ENCODE peak calls at places on chromosome 13, in seven cellular contexts. One of them, this sample, is unnamed.

GRCh38 chr13:106619688-106620555 is 52.0 kb upstream of the ARGLU1 start:
- DNase-seq in lung microvascular endothelial cell: peak; percentile 68
- DNase-seq in psoas muscle: no peak
- DNase-seq in RWPE2: no peak
- DNase-seq in stimulated activated CD8-positive, alpha-beta memory T cell treated with anti-CD3 and anti-CD28 coated beads, Interleukin-2, amount 100 ng/mL, for 48 hours: no peak
- DNase-seq in Peyer's patch: no peak
- DNase-seq in activated effector memory CD4-positive, alpha-beta T cell treated with anti-CD3 and anti-CD28 coated beads, Interleukin-2, amount 50 U/mL, for 16 hours: no peak
- DNase-seq in this sample: peak; percentile 43

GRCh38 chr13:32299893-32300292 is 15.3 kb downstream of the ZAR1L start:
- DNase-seq in RWPE2: no peak
- DNase-seq in stimulated activated CD8-positive, alpha-beta memory T cell treated with anti-CD3 and anti-CD28 coated beads, Interleukin-2, amount 100 ng/mL, for 48 hours: no peak
- DNase-seq in lung microvascular endothelial cell: no peak
- DNase-seq in psoas muscle: no peak
- DNase-seq in activated effector memory CD4-positive, alpha-beta T cell treated with anti-CD3 and anti-CD28 coated beads, Interleukin-2, amount 50 U/mL, for 16 hours: no peak
- DNase-seq in Peyer's patch: no peak
- DNase-seq in this sample: no peak

GRCh38 chr13:75318138-75318833 is 163.7 kb downstream of the TBC1D4 start:
- DNase-seq in RWPE2: no peak
- DNase-seq in lung microvascular endothelial cell: no peak
- DNase-seq in activated effector memory CD4-positive, alpha-beta T cell treated with anti-CD3 and anti-CD28 coated beads, Interleukin-2, amount 50 U/mL, for 16 hours: peak; percentile 66
- DNase-seq in stimulated activated CD8-positive, alpha-beta memory T cell treated with anti-CD3 and anti-CD28 coated beads, Interleukin-2, amount 100 ng/mL, for 48 hours: no peak
- DNase-seq in psoas muscle: no peak
- DNase-seq in Peyer's patch: no peak
- DNase-seq in this sample: no peak

GRCh38 chr13:45370922-45371406 is 30.0 kb upstream of the TPT1 start:
- DNase-seq in lung microvascular endothelial cell: peak; percentile 86
- DNase-seq in activated effector memory CD4-positive, alpha-beta T cell treated with anti-CD3 and anti-CD28 coated beads, Interleukin-2, amount 50 U/mL, for 16 hours: peak; percentile 82
- DNase-seq in stimulated activated CD8-positive, alpha-beta memory T cell treated with anti-CD3 and anti-CD28 coated beads, Interleukin-2, amount 100 ng/mL, for 48 hours: peak; percentile 33
- DNase-seq in psoas muscle: peak; percentile 87
- DNase-seq in Peyer's patch: peak; percentile 76
- DNase-seq in RWPE2: no peak
- DNase-seq in this sample: peak; percentile 57

GRCh38 chr13:29847501-29847983 is 2.9 kb downstream of the UBL3 start:
- DNase-seq in lung microvascular endothelial cell: peak; percentile 38
- DNase-seq in psoas muscle: no peak
- DNase-seq in stimulated activated CD8-positive, alpha-beta memory T cell treated with anti-CD3 and anti-CD28 coated beads, Interleukin-2, amount 100 ng/mL, for 48 hours: no peak
- DNase-seq in RWPE2: no peak
- DNase-seq in activated effector memory CD4-positive, alpha-beta T cell treated with anti-CD3 and anti-CD28 coated beads, Interleukin-2, amount 50 U/mL, for 16 hours: no peak
- DNase-seq in Peyer's patch: no peak
- DNase-seq in this sample: no peak

GRCh38 chr13:36530861-36531590 is 98.7 kb downstream of the CCNA1 start:
- DNase-seq in RWPE2: no peak
- DNase-seq in stimulated activated CD8-positive, alpha-beta memory T cell treated with anti-CD3 and anti-CD28 coated beads, Interleukin-2, amount 100 ng/mL, for 48 hours: no peak
- DNase-seq in Peyer's patch: no peak
- DNase-seq in activated effector memory CD4-positive, alpha-beta T cell treated with anti-CD3 and anti-CD28 coated beads, Interleukin-2, amount 50 U/mL, for 16 hours: no peak
- DNase-seq in psoas muscle: no peak
- DNase-seq in lung microvascular endothelial cell: no peak
- DNase-seq in this sample: no peak

GRCh38 chr13:30736461-30736860 is 1.1 kb downstream of the ALOX5AP start:
- DNase-seq in psoas muscle: no peak
- DNase-seq in Peyer's patch: no peak
- DNase-seq in activated effector memory CD4-positive, alpha-beta T cell treated with anti-CD3 and anti-CD28 coated beads, Interleukin-2, amount 50 U/mL, for 16 hours: peak; percentile 59
- DNase-seq in stimulated activated CD8-positive, alpha-beta memory T cell treated with anti-CD3 and anti-CD28 coated beads, Interleukin-2, amount 100 ng/mL, for 48 hours: no peak
- DNase-seq in RWPE2: no peak
- DNase-seq in lung microvascular endothelial cell: no peak
- DNase-seq in this sample: no peak

GRCh38 chr13:27372896-27373295 is 51.5 kb upstream of the GTF3A start:
- DNase-seq in psoas muscle: no peak
- DNase-seq in lung microvascular endothelial cell: no peak
- DNase-seq in stimulated activated CD8-positive, alpha-beta memory T cell treated with anti-CD3 and anti-CD28 coated beads, Interleukin-2, amount 100 ng/mL, for 48 hours: no peak
- DNase-seq in Peyer's patch: peak; percentile 73
- DNase-seq in activated effector memory CD4-positive, alpha-beta T cell treated with anti-CD3 and anti-CD28 coated beads, Interleukin-2, amount 50 U/mL, for 16 hours: no peak
- DNase-seq in RWPE2: no peak
- DNase-seq in this sample: no peak

GRCh38 chr13:68697551-68697950 is 1410.1 kb upstream of the ATXN8OS start:
- DNase-seq in lung microvascular endothelial cell: no peak
- DNase-seq in Peyer's patch: no peak
- DNase-seq in RWPE2: no peak
- DNase-seq in psoas muscle: no peak
- DNase-seq in activated effector memory CD4-positive, alpha-beta T cell treated with anti-CD3 and anti-CD28 coated beads, Interleukin-2, amount 50 U/mL, for 16 hours: no peak
- DNase-seq in stimulated activated CD8-positive, alpha-beta memory T cell treated with anti-CD3 and anti-CD28 coated beads, Interleukin-2, amount 100 ng/mL, for 48 hours: no peak
- DNase-seq in this sample: no peak

GRCh38 chr13:24292476-24292875 is 16.9 kb upstream of the C1QTNF9 start:
- DNase-seq in stimulated activated CD8-positive, alpha-beta memory T cell treated with anti-CD3 and anti-CD28 coated beads, Interleukin-2, amount 100 ng/mL, for 48 hours: no peak
- DNase-seq in psoas muscle: no peak
- DNase-seq in lung microvascular endothelial cell: no peak
- DNase-seq in Peyer's patch: no peak
- DNase-seq in activated effector memory CD4-positive, alpha-beta T cell treated with anti-CD3 and anti-CD28 coated beads, Interleukin-2, amount 50 U/mL, for 16 hours: no peak
- DNase-seq in RWPE2: no peak
- DNase-seq in this sample: no peak

GRCh38 chr13:106152047-106152446 is 383.4 kb downstream of the EFNB2 start:
- DNase-seq in stimulated activated CD8-positive, alpha-beta memory T cell treated with anti-CD3 and anti-CD28 coated beads, Interleukin-2, amount 100 ng/mL, for 48 hours: no peak
- DNase-seq in activated effector memory CD4-positive, alpha-beta T cell treated with anti-CD3 and anti-CD28 coated beads, Interleukin-2, amount 50 U/mL, for 16 hours: no peak
- DNase-seq in psoas muscle: no peak
- DNase-seq in lung microvascular endothelial cell: no peak
- DNase-seq in Peyer's patch: no peak
- DNase-seq in RWPE2: no peak
- DNase-seq in this sample: no peak

GRCh38 chr13:114076329-114076761 is 56.1 kb downstream of the RASA3 start:
- DNase-seq in lung microvascular endothelial cell: no peak
- DNase-seq in activated effector memory CD4-positive, alpha-beta T cell treated with anti-CD3 and anti-CD28 coated beads, Interleukin-2, amount 50 U/mL, for 16 hours: peak; percentile 31
- DNase-seq in RWPE2: no peak
- DNase-seq in psoas muscle: no peak
- DNase-seq in stimulated activated CD8-positive, alpha-beta memory T cell treated with anti-CD3 and anti-CD28 coated beads, Interleukin-2, amount 100 ng/mL, for 48 hours: no peak
- DNase-seq in Peyer's patch: no peak
- DNase-seq in this sample: peak; percentile 20

GRCh38 chr13:113116206-113116800 is 6.3 kb upstream of the F10 start:
- DNase-seq in lung microvascular endothelial cell: no peak
- DNase-seq in stimulated activated CD8-positive, alpha-beta memory T cell treated with anti-CD3 and anti-CD28 coated beads, Interleukin-2, amount 100 ng/mL, for 48 hours: no peak
- DNase-seq in activated effector memory CD4-positive, alpha-beta T cell treated with anti-CD3 and anti-CD28 coated beads, Interleukin-2, amount 50 U/mL, for 16 hours: no peak
- DNase-seq in Peyer's patch: no peak
- DNase-seq in RWPE2: no peak
- DNase-seq in psoas muscle: no peak
- DNase-seq in this sample: no peak

GRCh38 chr13:51048166-51048461 is 63.0 kb downstream of the C13orf42 start:
- DNase-seq in activated effector memory CD4-positive, alpha-beta T cell treated with anti-CD3 and anti-CD28 coated beads, Interleukin-2, amount 50 U/mL, for 16 hours: no peak
- DNase-seq in Peyer's patch: no peak
- DNase-seq in RWPE2: no peak
- DNase-seq in lung microvascular endothelial cell: no peak
- DNase-seq in psoas muscle: no peak
- DNase-seq in stimulated activated CD8-positive, alpha-beta memory T cell treated with anti-CD3 and anti-CD28 coated beads, Interleukin-2, amount 100 ng/mL, for 48 hours: no peak
- DNase-seq in this sample: no peak

GRCh38 chr13:31072041-31072440 is 89.7 kb downstream of the HSPH1 start:
- DNase-seq in stimulated activated CD8-positive, alpha-beta memory T cell treated with anti-CD3 and anti-CD28 coated beads, Interleukin-2, amount 100 ng/mL, for 48 hours: no peak
- DNase-seq in RWPE2: no peak
- DNase-seq in lung microvascular endothelial cell: no peak
- DNase-seq in psoas muscle: no peak
- DNase-seq in activated effector memory CD4-positive, alpha-beta T cell treated with anti-CD3 and anti-CD28 coated beads, Interleukin-2, amount 50 U/mL, for 16 hours: no peak
- DNase-seq in Peyer's patch: no peak
- DNase-seq in this sample: no peak

GRCh38 chr13:40664100-40665060 is 2.1 kb downstream of the FOXO1 start:
- DNase-seq in stimulated activated CD8-positive, alpha-beta memory T cell treated with anti-CD3 and anti-CD28 coated beads, Interleukin-2, amount 100 ng/mL, for 48 hours: peak; percentile 64
- DNase-seq in Peyer's patch: peak; percentile 91
- DNase-seq in activated effector memory CD4-positive, alpha-beta T cell treated with anti-CD3 and anti-CD28 coated beads, Interleukin-2, amount 50 U/mL, for 16 hours: peak; percentile 92
- DNase-seq in psoas muscle: peak; percentile 92
- DNase-seq in RWPE2: no peak
- DNase-seq in lung microvascular endothelial cell: peak; percentile 84
- DNase-seq in this sample: peak; percentile 96

GRCh38 chr13:103203750-103204330 is 137.6 kb upstream of the SLC10A2 start:
- DNase-seq in Peyer's patch: no peak
- DNase-seq in psoas muscle: no peak
- DNase-seq in stimulated activated CD8-positive, alpha-beta memory T cell treated with anti-CD3 and anti-CD28 coated beads, Interleukin-2, amount 100 ng/mL, for 48 hours: no peak
- DNase-seq in RWPE2: no peak
- DNase-seq in lung microvascular endothelial cell: no peak
- DNase-seq in activated effector memory CD4-positive, alpha-beta T cell treated with anti-CD3 and anti-CD28 coated beads, Interleukin-2, amount 50 U/mL, for 16 hours: no peak
- DNase-seq in this sample: no peak

GRCh38 chr13:24275041-24275440 is 34.3 kb upstream of the C1QTNF9 start:
- DNase-seq in Peyer's patch: no peak
- DNase-seq in activated effector memory CD4-positive, alpha-beta T cell treated with anti-CD3 and anti-CD28 coated beads, Interleukin-2, amount 50 U/mL, for 16 hours: no peak
- DNase-seq in stimulated activated CD8-positive, alpha-beta memory T cell treated with anti-CD3 and anti-CD28 coated beads, Interleukin-2, amount 100 ng/mL, for 48 hours: no peak
- DNase-seq in psoas muscle: no peak
- DNase-seq in lung microvascular endothelial cell: no peak
- DNase-seq in RWPE2: no peak
- DNase-seq in this sample: no peak

GRCh38 chr13:52001120-52001731 is 10.0 kb downstream of the ATP7B start:
- DNase-seq in psoas muscle: no peak
- DNase-seq in Peyer's patch: no peak
- DNase-seq in RWPE2: no peak
- DNase-seq in lung microvascular endothelial cell: peak; percentile 64
- DNase-seq in activated effector memory CD4-positive, alpha-beta T cell treated with anti-CD3 and anti-CD28 coated beads, Interleukin-2, amount 50 U/mL, for 16 hours: no peak
- DNase-seq in stimulated activated CD8-positive, alpha-beta memory T cell treated with anti-CD3 and anti-CD28 coated beads, Interleukin-2, amount 100 ng/mL, for 48 hours: no peak
- DNase-seq in this sample: no peak

GRCh38 chr13:97460853-97461252 is 26.9 kb downstream of the RAP2A start:
- DNase-seq in psoas muscle: no peak
- DNase-seq in RWPE2: no peak
- DNase-seq in Peyer's patch: no peak
- DNase-seq in activated effector memory CD4-positive, alpha-beta T cell treated with anti-CD3 and anti-CD28 coated beads, Interleukin-2, amount 50 U/mL, for 16 hours: no peak
- DNase-seq in stimulated activated CD8-positive, alpha-beta memory T cell treated with anti-CD3 and anti-CD28 coated beads, Interleukin-2, amount 100 ng/mL, for 48 hours: no peak
- DNase-seq in lung microvascular endothelial cell: no peak
- DNase-seq in this sample: no peak

GRCh38 chr13:97307882-97308624 is 85.9 kb downstream of the MBNL2 start:
- DNase-seq in stimulated activated CD8-positive, alpha-beta memory T cell treated with anti-CD3 and anti-CD28 coated beads, Interleukin-2, amount 100 ng/mL, for 48 hours: no peak
- DNase-seq in lung microvascular endothelial cell: peak; percentile 91
- DNase-seq in activated effector memory CD4-positive, alpha-beta T cell treated with anti-CD3 and anti-CD28 coated beads, Interleukin-2, amount 50 U/mL, for 16 hours: no peak
- DNase-seq in RWPE2: no peak
- DNase-seq in psoas muscle: no peak
- DNase-seq in Peyer's patch: no peak
- DNase-seq in this sample: no peak